ENCODE peak calls at places on chromosomes 16 and 17, in seven cellular contexts. U is OCI-LY7, O is mucosa of descending colon, X is left ventricle myocardium inferior, Z is HCT116, P is pancreas, R is breast epithelium. F is an unnamed sample. For H3K9me3, the result is how much of the 10 kb centered on the place peaks cover.

GRCh38 chr16:80274576-80275191 is 266.1 kb upstream of the DYNLRB2 start:
- DNase-seq in R (peak), O (no peak), Z (no peak), U (no peak), P (no peak), X (no peak), F (no peak)

GRCh38 chr16:55323637-55324490 is at the start of gene IRX6:
- DNase-seq in U (no peak), X (peak), P (peak), R (peak), O (peak), Z (no peak), F (peak)

GRCh38 chr17:3532859-3533142 is 24.8 kb downstream of the TRPV3 start:
- DNase-seq in O (no peak), R (no peak), Z (no peak), P (no peak), X (no peak), U (no peak), F (no peak)

GRCh38 chr16:29877266-29877961 is 14.4 kb upstream of the CDIPT start:
- DNase-seq in X (no peak), U (peak), O (peak), P (peak), Z (peak), R (no peak), F (peak)

GRCh38 chr17:1878419-1879121 is 48.8 kb downstream of the RPA1 start:
- DNase-seq in O (no peak), R (no peak), X (no peak), P (no peak), Z (no peak), U (no peak), F (peak)

GRCh38 chr17:43778337-43779144 is at the start of gene DUSP3:
- DNase-seq in R (peak), P (peak), U (peak), Z (peak), O (peak), X (peak), F (peak)

GRCh38 chr16:12228607-12229499 is 252.3 kb downstream of the SNX29 start:
- DNase-seq in R (peak), Z (peak), X (peak), P (no peak), U (peak), O (peak), F (no peak)

GRCh38 chr17:79478051-79478461 is 132.8 kb downstream of the RBFOX3 start:
- DNase-seq in P (no peak), O (no peak), Z (no peak), R (no peak), U (no peak), X (no peak), F (no peak)

GRCh38 chr17:36515837-36516236 is 18.8 kb downstream of the MYO19 start:
- DNase-seq in R (no peak), U (no peak), P (no peak), Z (no peak), O (no peak), X (no peak), F (no peak)

GRCh38 chr17:28948873-28949184 is 2.5 kb downstream of the PHF12 start:
- DNase-seq in O (no peak), R (no peak), Z (no peak), X (no peak), U (no peak), P (no peak), F (no peak)

GRCh38 chr16:15835136-15835878 is 21.5 kb downstream of the MYH11 start:
- DNase-seq in X (no peak), Z (no peak), R (no peak), U (peak), P (no peak), O (no peak), F (no peak)

GRCh38 chr17:67980456-67980855 is 15.8 kb downstream of the C17orf58 start:
- DNase-seq in U (no peak), R (no peak), O (no peak), Z (no peak), X (no peak), P (no peak), F (no peak)

GRCh38 chr16:59881366-59881765 is 1147.2 kb upstream of the GOT2 start:
- DNase-seq in R (no peak), U (no peak), O (no peak), X (no peak), Z (no peak), P (no peak), F (no peak)

GRCh38 chr17:45935710-45936509 is 41.6 kb downstream of the MAPT start:
- DNase-seq in Z (no peak), X (no peak), R (no peak), U (no peak), P (no peak), O (no peak), F (no peak)

GRCh38 chr17:34107019-34107418 is 148.1 kb upstream of the CCL2 start:
- DNase-seq in O (no peak), U (no peak), X (no peak), Z (no peak), R (no peak), P (no peak), F (no peak)

GRCh38 chr17:36008998-36009665 is 7.8 kb upstream of the CCL15 start:
- DNase-seq in U (peak), Z (no peak), O (no peak), X (no peak), R (no peak), P (no peak), F (no peak)

GRCh38 chr17:1782171-1782567 is 20.3 kb downstream of the SERPINF1 start:
- DNase-seq in Z (no peak), O (no peak), P (no peak), R (no peak), X (no peak), U (no peak), F (no peak)

GRCh38 chr17:77778636-77779524 is 179.6 kb upstream of the TNRC6C start:
- DNase-seq in X (peak), R (peak), Z (no peak), P (peak), O (no peak), U (no peak), F (peak)

GRCh38 chr17:69434164-69434579 is 19.7 kb downstream of the MAP2K6 start:
- DNase-seq in P (no peak), U (no peak), Z (no peak), R (no peak), X (peak), O (no peak), F (no peak)

GRCh38 chr17:82440991-82441627 is 9.4 kb downstream of the CYBC1 start:
- DNase-seq in R (no peak), P (peak), Z (no peak), O (peak), X (no peak), U (peak), F (no peak)

GRCh38 chr17:245611-246010 is 64.2 kb upstream of the DOC2B start:
- DNase-seq in O (peak), X (peak), P (peak), U (no peak), R (no peak), Z (no peak), F (no peak)

GRCh38 chr17:42780816-42781638 is 617 bp downstream of the WNK4 start:
- DNase-seq in U (no peak), O (peak), P (no peak), X (no peak), Z (no peak), R (no peak), F (no peak)

GRCh38 chr16:3295209-3295608 is 10.0 kb downstream of the TIGD7 start:
- DNase-seq in P (no peak), U (no peak), O (no peak), R (no peak), X (no peak), Z (no peak), F (no peak)

GRCh38 chr16:3292604-3293003 is 9.3 kb downstream of the ZNF263 start:
- DNase-seq in R (no peak), X (no peak), Z (no peak), U (no peak), O (no peak), P (no peak), F (no peak)

GRCh38 chr16:3289998-3290673 is 6.8 kb downstream of the ZNF263 start:
- DNase-seq in Z (no peak), X (no peak), P (no peak), R (no peak), U (no peak), O (no peak), F (no peak)

DNA sequence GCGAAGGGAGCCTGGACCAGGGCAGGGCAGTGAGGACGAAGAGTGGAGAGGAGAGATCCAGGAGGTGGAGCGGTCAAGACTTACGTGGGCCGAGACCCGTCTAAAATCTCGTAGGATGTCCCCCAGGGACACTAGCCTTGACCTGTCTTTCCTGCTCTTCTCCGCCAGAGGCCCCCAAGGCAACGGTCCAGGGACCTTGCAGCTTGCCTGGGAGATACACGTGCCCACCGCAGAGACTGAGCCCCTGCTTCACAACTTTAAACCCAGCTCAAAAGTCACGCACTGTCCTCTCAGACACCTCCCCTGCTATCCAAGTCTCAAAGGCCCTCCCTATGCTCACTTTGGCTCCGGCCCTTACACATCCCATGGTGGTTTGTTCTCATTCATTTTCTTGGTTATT is 9.4 kb downstream of the TIGD7 start:
- DNase-seq in P (no peak), Z (no peak), R (no peak), X (no peak), O (no peak), U (no peak), F (no peak)
- H3K9me3 ChIP-seq in P (under half), Z (under half), R (half or more), X (half or more), O (half or more), U (under half), F (under half)

GRCh38 chr16:62829084-62829483 is 792.8 kb upstream of the CDH8 start:
- DNase-seq in P (no peak), X (no peak), R (no peak), O (no peak), Z (no peak), U (no peak), F (no peak)

GRCh38 chr16:62831235-62831634 is 795.0 kb upstream of the CDH8 start:
- DNase-seq in O (no peak), X (no peak), Z (no peak), R (no peak), U (no peak), P (no peak), F (no peak)

GRCh38 chr16:62829615-62830014 is 793.4 kb upstream of the CDH8 start:
- DNase-seq in Z (no peak), X (no peak), P (no peak), U (no peak), R (no peak), O (no peak), F (no peak)

DNA sequence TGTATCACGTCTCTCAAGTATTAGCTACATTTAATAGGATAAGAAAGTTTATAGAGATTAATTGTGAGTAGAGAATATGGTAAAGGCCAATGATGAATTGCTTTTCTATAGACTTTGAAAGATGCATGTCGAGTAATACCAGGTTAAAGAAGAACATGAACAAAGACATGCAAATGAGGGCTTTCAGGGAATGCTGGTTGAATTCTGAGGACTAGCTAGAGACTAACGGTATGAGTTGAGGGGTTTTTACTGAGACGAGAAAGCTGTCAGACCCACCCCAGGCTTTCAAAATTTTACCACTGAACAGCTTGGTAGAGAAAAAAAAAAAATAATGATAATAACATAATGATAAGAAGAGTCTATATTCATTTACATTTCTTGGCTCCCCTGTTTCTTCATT is 796.0 kb upstream of the CDH8 start:
- DNase-seq in R (no peak), Z (no peak), O (no peak), P (no peak), X (no peak), U (no peak), F (no peak)
- H3K9me3 ChIP-seq in R (under half), Z (under half), O (under half), P (under half), X (under half), U (under half), F (under half)

GRCh38 chr16:35752773-35753558 is 2293.6 kb downstream of the TP53TG3F start:
- DNase-seq in U (no peak), P (no peak), Z (no peak), X (no peak), O (peak), R (no peak), F (peak)
- H3K9me3 ChIP-seq in U (under half), P (under half), Z (under half), X (under half), O (half or more), R (half or more), F (under half)

DNA sequence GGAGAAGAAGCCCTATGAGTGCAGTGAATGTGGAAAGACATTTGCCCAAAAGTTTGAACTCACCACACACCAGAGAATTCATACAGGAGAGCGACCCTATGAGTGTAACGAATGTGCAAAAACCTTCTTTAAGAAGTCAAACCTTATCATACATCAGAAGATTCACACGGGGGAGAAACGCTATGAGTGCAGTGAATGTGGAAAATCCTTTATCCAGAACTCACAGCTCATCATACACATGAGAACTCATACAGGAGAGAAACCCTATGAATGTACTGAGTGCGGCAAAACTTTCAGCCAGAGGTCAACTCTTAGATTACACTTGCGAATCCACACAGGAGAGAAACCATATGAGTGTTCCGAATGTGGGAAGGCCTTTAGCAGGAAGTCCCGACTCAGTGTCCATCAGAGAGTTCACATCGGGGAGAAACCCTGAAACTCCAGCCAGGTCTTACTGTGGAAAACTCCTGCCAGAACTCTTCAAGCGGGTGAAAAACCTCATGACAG is 21.6 kb downstream of the ZFP1 start:
- DNase-seq in U (no peak), Z (no peak), O (no peak), R (no peak), P (no peak), X (no peak), F (no peak)
- H3K9me3 ChIP-seq in U (half or more), Z (half or more), O (half or more), R (under half), P (under half), X (half or more), F (under half)

DNA sequence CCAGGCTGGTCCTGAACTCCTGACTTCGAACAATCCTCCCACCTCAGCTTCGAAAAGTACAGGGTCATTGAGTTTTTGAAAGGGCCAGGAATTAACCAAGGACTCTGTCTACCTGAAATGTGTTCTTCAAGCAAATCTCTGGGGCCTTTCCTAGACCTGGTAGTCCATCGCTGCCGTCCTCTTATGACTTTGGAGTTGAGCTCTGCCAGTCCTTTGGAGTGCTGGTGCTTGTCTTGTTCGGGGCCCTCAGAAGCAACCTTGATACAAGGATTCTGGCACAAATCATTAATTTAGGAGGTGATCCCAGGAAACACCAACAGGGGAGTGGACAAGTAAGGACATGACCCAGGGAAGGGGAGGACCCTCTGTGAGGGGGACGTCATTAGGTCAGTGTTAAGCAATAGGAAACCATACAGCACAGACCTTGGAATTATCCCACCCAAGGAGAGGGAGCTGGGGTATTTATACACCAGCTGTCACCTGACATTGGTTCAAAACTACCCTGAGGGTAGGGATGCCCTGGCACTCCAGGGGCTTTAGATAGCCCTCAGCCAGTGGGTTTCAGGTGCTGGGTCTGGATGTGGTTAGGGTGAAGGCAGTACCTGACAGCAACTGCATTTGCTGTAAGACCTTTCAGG is 187.2 kb downstream of the FOXL1 start:
- DNase-seq in P (no peak), Z (no peak), R (no peak), O (no peak), U (no peak), X (no peak), F (no peak)
- H3K9me3 ChIP-seq in P (under half), Z (under half), R (under half), O (under half), U (under half), X (under half), F (under half)

DNA sequence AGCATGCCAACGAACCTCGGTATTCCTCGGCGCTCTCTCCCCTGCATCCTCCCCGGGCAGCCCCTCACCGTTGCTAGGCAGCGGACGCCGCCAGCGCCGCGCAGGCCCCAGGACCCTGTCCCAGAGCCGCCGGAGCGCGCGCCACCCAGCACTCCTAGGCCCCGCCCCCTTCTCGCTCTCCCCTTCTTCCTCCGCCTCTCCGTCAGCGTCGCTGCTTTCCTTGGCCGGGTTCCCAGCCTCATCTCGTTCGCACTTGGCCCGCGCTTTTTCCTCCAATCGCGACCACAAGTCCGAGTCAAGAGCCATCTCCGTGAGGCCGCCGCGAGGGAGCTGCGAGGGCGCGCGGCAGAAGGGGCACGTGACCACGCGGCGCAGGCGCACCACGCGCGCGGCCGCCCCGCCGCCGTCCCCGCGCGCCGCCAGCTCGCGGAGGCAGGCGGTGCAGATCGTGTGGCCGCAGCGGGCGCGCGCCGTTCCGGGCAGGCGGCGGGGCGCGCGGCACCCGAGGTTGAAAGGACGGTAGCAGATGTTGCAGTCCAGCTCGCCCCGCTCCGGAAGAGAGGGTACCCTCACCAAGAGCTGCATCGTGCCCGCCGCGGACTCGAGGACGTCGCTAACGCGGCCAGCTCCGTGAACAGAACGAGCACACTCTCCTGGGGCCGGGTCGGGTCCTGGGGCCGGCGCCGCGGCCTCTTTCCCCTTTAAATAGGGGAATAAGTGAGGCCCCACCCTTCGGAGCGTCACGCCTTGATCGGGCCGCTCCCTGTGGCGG is at the start of gene RNF227:
- DNase-seq in P (peak), R (peak), O (peak), U (peak), Z (peak), X (peak), F (peak)
- H3K9me3 ChIP-seq in P (under half), R (under half), O (under half), U (under half), Z (under half), X (under half), F (under half)

DNA sequence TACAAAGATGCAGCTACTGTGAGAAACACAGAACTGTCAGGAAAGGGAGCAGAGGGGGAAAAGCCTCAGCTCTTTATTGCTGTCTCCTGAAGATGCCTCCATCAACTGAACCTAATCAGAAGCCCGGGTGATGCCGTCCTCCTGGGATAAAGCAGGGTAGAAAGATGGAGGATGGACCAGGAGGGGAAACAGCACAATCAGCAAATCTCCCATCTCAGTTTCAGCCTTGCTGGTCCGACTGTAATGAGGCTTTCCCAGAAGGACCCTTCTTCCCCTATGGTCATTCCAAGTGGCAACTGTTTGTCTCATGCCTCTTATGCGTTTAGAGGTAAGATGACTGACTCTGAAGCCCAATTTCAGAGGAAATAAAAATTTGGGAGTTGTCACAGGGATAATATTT is 24.3 kb downstream of the ZFP1 start:
- DNase-seq in U (no peak), Z (no peak), X (no peak), O (no peak), R (no peak), P (no peak), F (no peak)
- H3K9me3 ChIP-seq in U (under half), Z (half or more), X (half or more), O (half or more), R (half or more), P (under half), F (under half)

GRCh38 chr16:34743115-34743514 is 1283.7 kb downstream of the TP53TG3F start:
- DNase-seq in O (no peak), X (no peak), U (no peak), Z (no peak), P (no peak), R (no peak), F (no peak)
- H3K9me3 ChIP-seq in O (half or more), X (half or more), U (half or more), Z (under half), P (under half), R (half or more), F (under half)

DNA sequence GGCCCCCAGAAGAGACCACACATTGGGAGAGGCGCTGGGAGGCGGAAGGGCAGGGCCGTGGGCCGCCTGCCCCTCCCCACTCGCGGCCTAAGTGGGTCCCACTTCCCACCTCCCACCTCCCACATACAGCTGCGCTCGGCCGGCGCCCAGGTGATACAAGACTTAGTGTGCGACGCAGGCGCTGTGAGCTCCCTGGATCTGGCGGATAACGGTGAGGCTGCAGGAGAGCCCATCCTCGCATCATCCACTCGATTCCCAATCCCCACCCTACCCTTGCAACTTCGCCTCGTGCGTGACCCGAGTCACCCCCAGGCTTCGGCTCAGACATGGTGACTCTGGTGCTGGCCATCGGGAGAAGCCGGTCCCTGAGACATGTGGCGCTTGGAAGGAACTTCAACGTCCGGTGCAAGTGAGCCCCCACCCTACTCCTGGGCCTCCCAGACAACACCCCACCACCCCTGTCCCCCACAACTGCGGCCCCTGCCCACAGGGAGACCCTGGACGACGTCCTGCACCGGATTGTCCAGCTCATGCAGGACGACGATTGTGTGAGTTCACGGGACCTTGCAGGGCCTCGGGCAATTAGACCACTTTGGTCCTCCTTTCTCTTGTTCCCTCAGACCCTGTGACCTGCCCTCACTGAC is 3.9 kb downstream of the CARMIL2 start:
- DNase-seq in X (no peak), O (peak), P (peak), R (no peak), Z (no peak), U (no peak), F (no peak)
- H3K9me3 ChIP-seq in X (under half), O (under half), P (under half), R (under half), Z (under half), U (under half), F (under half)

F was measured in lung.